ENCODE peak calls at places on chromosomes 12 and 14, in six cellular contexts. H, R, L, W, E and N are unnamed samples.

GRCh38 chr14:97366400-97366799 is 569.2 kb downstream of the VRK1 start:
- DNase-seq in E (no peak), H (no peak), R (no peak), L (no peak), W (no peak), N (no peak)

GRCh38 chr12:131381716-131382430 is 329.0 kb upstream of the SFSWAP start:
- DNase-seq in L (no peak), R (no peak), H (no peak), W (no peak), E (no peak), N (no peak)

GRCh38 chr12:30880061-30880460 is 46.5 kb upstream of the TSPAN11 start:
- DNase-seq in E (no peak), R (no peak), L (no peak), W (no peak), H (no peak), N (no peak)

GRCh38 chr12:11879306-11879705 is 191.4 kb upstream of the BCL2L14 start:
- DNase-seq in L (no peak), E (no peak), R (no peak), W (peak; percentile 68), H (no peak), N (no peak)

GRCh38 chr12:3229577-3229976 is 152.4 kb downstream of the TSPAN9 start:
- DNase-seq in E (peak; percentile 30), R (no peak), H (no peak), L (no peak), W (no peak), N (no peak)

GRCh38 chr12:5487971-5488955 is 56.4 kb downstream of the NTF3 start:
- DNase-seq in E (no peak), W (peak; percentile 32), R (no peak), H (no peak), L (no peak), N (no peak)

GRCh38 chr14:34039428-34040047 is 88.7 kb upstream of the EGLN3 start:
- DNase-seq in W (no peak), R (no peak), H (no peak), L (no peak), E (no peak), N (no peak)

GRCh38 chr12:68483592-68484373 is 126.9 kb upstream of the RAP1B start:
- DNase-seq in R (no peak), H (no peak), W (peak; percentile 18), E (no peak), L (no peak), N (no peak)

GRCh38 chr12:105741786-105742566 is 396.8 kb downstream of the NUAK1 start:
- DNase-seq in R (no peak), H (peak; percentile 16), E (no peak), W (peak; percentile 76), L (no peak), N (peak; percentile 41)

GRCh38 chr12:4134434-4134762 is 139.2 kb upstream of the CCND2 start:
- DNase-seq in R (no peak), E (no peak), W (no peak), H (no peak), L (no peak), N (no peak)

GRCh38 chr12:131229426-131230339 is 276.0 kb downstream of the ADGRD1 start:
- DNase-seq in E (peak; percentile 45), H (peak; percentile 49), L (no peak), W (no peak), R (no peak), N (peak; percentile 53)

GRCh38 chr12:127567531-127567930 is 699.4 kb upstream of the TMEM132C start:
- DNase-seq in R (no peak), L (no peak), W (no peak), E (no peak), H (no peak), N (no peak)

GRCh38 chr12:2013527-2014223 is 9.4 kb upstream of the DCP1B start:
- DNase-seq in W (no peak), R (no peak), H (peak; percentile 45), E (no peak), L (peak; percentile 25), N (no peak)

GRCh38 chr12:10243803-10244520 is 31.3 kb downstream of the GABARAPL1 start:
- DNase-seq in L (no peak), W (no peak), H (no peak), E (no peak), R (no peak), N (no peak)

GRCh38 chr12:85363382-85364190 is 83.6 kb downstream of the ALX1 start:
- DNase-seq in L (peak; percentile 60), W (peak; percentile 21), R (no peak), E (no peak), H (no peak), N (no peak)

GRCh38 chr12:3145546-3146310 is 68.5 kb downstream of the TSPAN9 start:
- DNase-seq in L (no peak), W (no peak), H (no peak), E (no peak), R (no peak), N (no peak)

GRCh38 chr12:6978188-6978986 is 7.7 kb downstream of the EMG1 start:
- DNase-seq in R (no peak), L (no peak), W (no peak), H (no peak), E (no peak), N (no peak)
- TF ChIP-seq CTCF in R (no peak), L (no peak), W (no peak), H (no peak), E (no peak), N (no peak)

DNA sequence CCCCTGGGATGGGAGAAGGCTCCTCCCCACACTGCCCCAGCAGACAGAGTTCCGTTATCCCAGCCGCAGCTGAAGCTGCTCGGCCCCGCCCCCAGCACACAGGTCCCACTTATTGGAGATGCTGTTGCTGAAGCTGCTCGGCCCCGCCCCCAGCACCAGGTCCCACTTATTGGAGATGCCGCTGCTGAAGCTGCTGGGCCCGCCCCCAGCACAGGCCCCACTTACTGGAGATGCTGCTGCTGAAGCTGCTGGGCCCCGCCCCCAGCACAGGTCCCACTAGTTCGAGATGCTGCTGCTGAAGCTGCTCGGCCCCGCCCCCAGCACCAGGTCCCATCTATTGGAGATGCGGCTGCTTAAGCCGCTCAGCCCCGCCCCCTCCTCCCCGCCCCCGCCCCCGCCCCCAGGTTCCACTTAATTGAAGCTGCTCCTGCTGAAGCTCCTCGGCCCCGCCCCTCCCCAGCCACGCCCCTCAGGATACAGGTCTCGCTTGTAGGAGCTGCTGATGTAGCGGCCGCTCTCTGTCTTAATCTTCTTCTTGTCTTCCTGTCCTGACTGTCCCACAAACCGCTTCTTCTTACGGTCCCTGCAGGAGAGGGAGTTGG is 12.0 kb downstream of the CFAP73 start:
- DNase-seq in R (no peak), L (no peak), H (no peak), W (peak; percentile 10), E (no peak), N (no peak)
- H3K4me3 ChIP-seq in R (no peak overlapping the region), L (no peak overlapping the region), H (no peak overlapping the region), W (no peak overlapping the region), E (no peak overlapping the region), N (no peak overlapping the region)

GRCh38 chr12:32918890-32919791 is 22.6 kb upstream of the PKP2 start:
- DNase-seq in R (no peak), L (no peak), W (peak; percentile 93), E (no peak), H (no peak), N (no peak)
- TF ChIP-seq CTCF in R (no peak), L (peak; percentile 42), W (peak; percentile 46), E (peak; percentile 57), H (peak; percentile 65), N (peak; percentile 34)

GRCh38 chr12:108377260-108377659 is 38.1 kb upstream of the CMKLR1 start:
- DNase-seq in R (no peak), L (no peak), H (no peak), W (no peak), E (no peak), N (no peak)

GRCh38 chr12:108379761-108380160 is 40.6 kb upstream of the CMKLR1 start:
- DNase-seq in L (no peak), H (no peak), R (no peak), E (no peak), W (no peak), N (no peak)

GRCh38 chr12:108381793-108382436 is 42.8 kb upstream of the CMKLR1 start:
- DNase-seq in L (no peak), H (no peak), W (peak; percentile 22), E (no peak), R (no peak), N (no peak)

GRCh38 chr12:108382437-108382801 is 43.3 kb upstream of the CMKLR1 start:
- DNase-seq in H (no peak), W (no peak), R (no peak), E (no peak), L (no peak), N (no peak)

DNA sequence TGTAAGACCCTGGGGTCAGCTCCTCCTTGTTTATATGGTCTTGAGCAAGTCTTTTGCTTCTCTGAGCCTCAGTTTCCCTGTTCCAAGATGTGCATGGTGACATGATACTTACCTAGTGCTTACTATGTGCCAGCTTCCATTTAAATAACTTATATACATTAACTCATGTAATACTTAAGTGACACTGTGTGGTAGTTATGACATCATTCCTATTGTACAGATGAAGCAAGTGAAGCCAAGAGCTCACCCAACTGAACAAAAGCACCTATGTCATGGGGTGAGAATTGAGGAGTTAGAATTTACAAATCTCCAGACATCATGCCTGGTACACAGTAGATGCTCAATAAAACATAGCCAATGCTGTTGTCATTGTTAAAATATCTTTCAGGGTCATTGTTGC is 41.3 kb upstream of the CMKLR1 start:
- DNase-seq in E (no peak), R (no peak), H (no peak), W (no peak), L (no peak), N (no peak)
- H3K4me3 ChIP-seq in E (no peak overlapping the region), R (no peak overlapping the region), H (no peak overlapping the region), W (no peak overlapping the region), L (no peak overlapping the region), N (no peak overlapping the region)

DNA sequence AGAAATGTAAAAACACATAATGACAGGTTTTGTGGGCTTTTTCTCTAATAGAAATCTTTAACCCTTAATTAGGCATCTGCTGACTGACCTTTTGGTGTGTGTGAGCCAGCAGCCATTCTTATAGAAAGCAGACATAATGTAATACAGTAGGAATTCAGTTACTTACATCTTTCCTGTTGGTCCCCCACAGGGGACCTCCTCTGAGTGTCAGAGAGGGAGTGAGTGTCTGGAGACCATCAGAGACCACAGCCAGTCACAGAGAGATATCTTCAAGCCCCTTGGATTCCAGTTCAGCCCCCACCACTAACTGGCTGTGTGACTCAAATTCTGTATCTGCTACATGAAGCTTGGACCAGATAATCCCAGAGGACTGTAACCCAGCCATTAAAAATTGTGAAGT is 4.2 kb downstream of the ANO4 start:
- DNase-seq in L (no peak), H (no peak), W (peak; percentile 82), E (no peak), R (no peak), N (no peak)
- TF ChIP-seq CTCF in L (no peak), H (no peak), W (no peak), E (no peak), R (no peak), N (no peak)

GRCh38 chr12:107275530-107275929 is 182.2 kb upstream of the CRY1 start:
- DNase-seq in E (no peak), R (no peak), H (no peak), W (no peak), L (no peak), N (no peak)
- H3K4me3 ChIP-seq in E (no peak overlapping the region), R (no peak overlapping the region), H (no peak overlapping the region), W (no peak overlapping the region), L (no peak overlapping the region), N (no peak overlapping the region)

DNA sequence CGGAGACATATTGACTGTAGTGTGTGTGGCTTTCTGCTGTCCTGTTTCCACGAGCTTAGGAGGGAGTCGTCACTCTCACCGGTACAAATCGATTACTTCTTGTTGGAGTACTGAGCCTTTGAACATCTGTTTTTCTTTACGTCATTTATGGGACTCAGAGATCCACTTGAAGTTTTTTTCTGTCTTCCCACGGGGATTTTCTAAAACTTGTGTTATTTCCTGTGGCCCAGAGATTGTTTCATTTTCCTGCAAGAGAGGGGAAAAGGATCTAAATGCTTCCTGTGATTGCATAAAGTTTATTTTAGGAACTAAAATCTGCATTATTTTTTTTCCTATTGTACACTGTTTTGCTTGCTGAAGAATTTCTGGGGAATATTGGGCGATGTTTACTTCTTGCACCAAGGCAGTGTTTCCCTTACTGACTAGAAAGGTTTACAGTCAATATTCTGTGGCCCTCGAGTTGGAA is 199.7 kb upstream of the ARHGAP5 start:
- DNase-seq in R (no peak), W (peak; percentile 31), E (no peak), H (no peak), L (no peak), N (no peak)
- TF ChIP-seq CTCF in R (no peak), W (no peak), E (no peak), H (no peak), L (no peak), N (no peak)